ENCODE peak calls at places on chromosomes 13 and 19, in four cellular contexts. G is hepatocyte, N is GM23338, O is GM23248. E is an unnamed sample.

GRCh38 chr19:47446534-47447469 is 24.9 kb downstream of the SLC8A2 start:
- DNase-seq in G (peak), O (peak), N (peak), E (peak)

GRCh38 chr13:99320693-99321481 is 13.7 kb upstream of the GPR183 start:
- DNase-seq in N (no peak), O (peak), G (no peak), E (peak)

GRCh38 chr19:40411125-40411842 is 1.9 kb downstream of the PRX start:
- DNase-seq in G (no peak), O (no peak), N (no peak), E (no peak)

GRCh38 chr13:32622827-32623226 is 36.6 kb downstream of the PDS5B start:
- DNase-seq in N (no peak), G (no peak), O (no peak), E (no peak)

GRCh38 chr13:80054806-80055205 is 286.1 kb downstream of the SPRY2 start:
- DNase-seq in N (no peak), G (no peak), O (peak), E (no peak)

GRCh38 chr19:1618157-1619093 is 13.2 kb upstream of the UQCR11 start:
- DNase-seq in N (peak), G (peak), O (peak), E (peak)

GRCh38 chr13:111491021-111491420 is 170.6 kb downstream of the TEX29 start:
- DNase-seq in O (no peak), G (no peak), N (peak), E (no peak)

GRCh38 chr19:45428385-45429231 is 4.9 kb upstream of the ERCC1 start:
- DNase-seq in O (peak), N (peak), G (peak), E (peak)

GRCh38 chr19:48117515-48118330 is 7.1 kb upstream of the PLA2G4C start:
- DNase-seq in N (peak), O (no peak), G (no peak), E (no peak)

GRCh38 chr19:4636151-4636717 is 3.1 kb upstream of the TNFAIP8L1 start:
- DNase-seq in O (peak), G (peak), N (peak), E (peak)

GRCh38 chr13:83498486-83499190 is 383.6 kb downstream of the SLITRK1 start:
- DNase-seq in N (no peak), G (no peak), O (peak), E (peak)

GRCh38 chr13:106899444-106899843 is 331.5 kb upstream of the ARGLU1 start:
- DNase-seq in G (peak), O (no peak), N (no peak), E (peak)

GRCh38 chr13:97122381-97122996 is 99.6 kb upstream of the MBNL2 start:
- DNase-seq in G (no peak), O (peak), N (no peak), E (peak)

GRCh38 chr19:18897108-18898029 is 1.4 kb upstream of the CERS1 start:
- DNase-seq in N (no peak), O (no peak), G (no peak), E (no peak)

GRCh38 chr19:843180-843835 is 2.5 kb downstream of the PRTN3 start:
- DNase-seq in G (peak), N (peak), O (peak), E (peak)

GRCh38 chr19:5070922-5071321 is 102.0 kb downstream of the KDM4B start:
- DNase-seq in G (no peak), O (no peak), N (no peak), E (no peak)

GRCh38 chr19:17136026-17136425 is 60.4 kb downstream of the MYO9B start:
- DNase-seq in N (peak), O (peak), G (no peak), E (no peak)

GRCh38 chr19:1019980-1020867 is 699 bp downstream of the TMEM259 start:
- DNase-seq in O (no peak), G (no peak), N (peak), E (no peak)

GRCh38 chr19:17424743-17425365 is 5.0 kb downstream of the MVB12A start:
- DNase-seq in G (peak), O (peak), N (peak), E (peak)

GRCh38 chr19:34502582-34503545 is 21.3 kb downstream of the WTIP start:
- DNase-seq in N (no peak), O (peak), G (no peak), E (no peak)

GRCh38 chr19:18675779-18676178 is 7.7 kb upstream of the CRTC1 start:
- DNase-seq in O (peak), G (no peak), N (peak), E (peak)

GRCh38 chr19:3292958-3293529 is 68.6 kb downstream of the CELF5 start:
- DNase-seq in G (no peak), O (no peak), N (no peak), E (no peak)

GRCh38 chr19:7833225-7834156 is 3.5 kb downstream of the EVI5L start:
- DNase-seq in N (no peak), G (no peak), O (peak), E (peak)

GRCh38 chr19:42207767-42208259 is 9.7 kb downstream of the DEDD2 start:
- DNase-seq in G (no peak), N (no peak), O (peak), E (peak)

GRCh38 chr19:14410054-14410774 is 8.9 kb downstream of the DDX39A start:
- DNase-seq in N (no peak), G (no peak), O (no peak), E (no peak)

GRCh38 chr19:16266586-16266942 is 58.1 kb upstream of the KLF2 start:
- DNase-seq in G (no peak), O (no peak), N (no peak), E (no peak)

GRCh38 chr13:46140044-46140443 is 35.2 kb upstream of the CPB2 start:
- DNase-seq in O (no peak), G (no peak), N (no peak), E (no peak)
- H3K27ac ChIP-seq in O (no peak), G (no peak), N (no peak), E (no peak)

DNA sequence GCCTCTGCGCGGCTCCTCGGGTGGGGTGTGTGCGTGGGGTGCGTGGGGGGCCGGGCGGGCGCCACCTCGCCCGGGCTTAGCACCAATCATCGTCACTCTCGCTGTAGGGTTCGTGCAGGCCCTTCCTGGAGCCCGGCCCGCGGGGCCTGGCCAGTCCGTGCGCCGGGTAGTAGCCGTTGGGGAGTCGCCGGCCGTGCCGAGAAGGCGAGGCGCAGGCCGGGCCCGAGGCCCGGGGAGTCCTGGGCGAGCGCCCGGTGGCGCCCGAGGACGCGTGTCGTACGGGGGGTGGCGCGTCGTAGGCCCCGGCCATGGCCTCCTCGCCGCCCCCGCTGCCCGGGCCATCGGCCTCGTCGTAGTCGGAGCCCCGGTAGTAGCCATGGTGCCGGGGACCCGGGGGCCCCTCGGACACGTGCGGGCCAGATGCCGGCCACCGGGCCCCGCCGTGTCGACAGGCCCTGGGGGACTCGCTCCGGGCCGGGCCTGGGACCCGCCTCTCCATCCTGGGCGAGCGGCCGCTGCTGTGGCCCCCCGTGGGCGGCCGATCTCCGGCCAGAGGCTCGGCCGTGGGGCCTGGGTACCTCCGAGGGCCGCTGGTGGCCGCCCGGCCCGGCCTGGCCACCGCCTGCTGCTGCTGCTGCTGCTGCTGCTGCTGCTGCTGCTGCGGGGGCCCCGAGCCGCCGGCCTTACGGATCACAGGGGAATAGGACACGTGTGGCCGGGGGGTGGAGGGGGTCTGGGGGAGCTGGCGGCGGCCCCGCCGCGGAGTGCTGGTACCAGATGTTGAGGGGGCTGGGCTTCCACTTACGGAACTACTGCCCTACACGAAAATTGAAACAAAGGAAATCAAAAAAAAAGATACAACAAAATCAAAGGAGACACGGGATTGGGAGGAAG is 57.3 kb downstream of the IER2 start:
- DNase-seq in O (peak), N (peak), G (peak), E (no peak)
- H3K4me3 ChIP-seq in O (peak), N (no peak), G (no peak), E (no peak)

DNA sequence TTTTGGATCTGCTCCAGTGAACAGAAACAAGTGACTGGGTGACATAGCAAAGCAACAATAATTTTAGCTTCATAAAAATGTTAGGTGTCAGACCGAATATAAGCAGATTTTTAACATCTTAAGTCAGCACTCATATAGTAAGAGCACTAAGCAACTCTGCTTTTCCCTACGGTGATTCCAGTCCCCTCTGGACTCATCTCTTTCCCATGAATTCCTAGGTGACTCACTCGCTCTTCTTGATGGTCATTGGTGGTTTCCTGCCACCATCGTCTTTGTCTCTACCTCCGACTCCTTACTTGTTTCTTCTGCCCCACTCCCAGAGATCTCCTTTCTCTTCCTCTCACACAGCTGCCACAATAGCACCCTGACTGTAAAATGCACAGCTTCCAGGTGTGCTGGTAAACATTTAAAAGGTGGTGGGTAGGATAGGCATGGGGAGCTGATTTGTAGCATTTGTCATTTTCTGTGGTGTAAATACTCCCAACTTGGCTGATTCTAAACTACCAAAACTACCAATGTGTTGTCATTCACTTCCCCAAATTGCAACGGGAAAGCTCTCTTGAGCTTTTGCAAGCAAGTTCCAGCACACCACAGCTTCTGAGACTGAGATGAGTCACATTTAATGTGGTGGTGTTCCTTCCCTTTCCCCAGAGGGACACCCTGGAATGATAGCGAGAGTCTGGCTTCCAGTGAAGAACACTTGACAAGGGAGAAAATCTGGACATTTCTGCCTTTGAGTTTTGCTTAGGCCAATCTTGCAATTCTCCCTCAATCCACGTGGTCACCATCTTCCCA is 42.8 kb upstream of the CLDN10 start:
- DNase-seq in G (no peak), N (no peak), O (peak), E (peak)
- TF ChIP-seq EZH2phosphoT487 in G (no peak), N (no peak), O (no peak), E (no peak)

DNA sequence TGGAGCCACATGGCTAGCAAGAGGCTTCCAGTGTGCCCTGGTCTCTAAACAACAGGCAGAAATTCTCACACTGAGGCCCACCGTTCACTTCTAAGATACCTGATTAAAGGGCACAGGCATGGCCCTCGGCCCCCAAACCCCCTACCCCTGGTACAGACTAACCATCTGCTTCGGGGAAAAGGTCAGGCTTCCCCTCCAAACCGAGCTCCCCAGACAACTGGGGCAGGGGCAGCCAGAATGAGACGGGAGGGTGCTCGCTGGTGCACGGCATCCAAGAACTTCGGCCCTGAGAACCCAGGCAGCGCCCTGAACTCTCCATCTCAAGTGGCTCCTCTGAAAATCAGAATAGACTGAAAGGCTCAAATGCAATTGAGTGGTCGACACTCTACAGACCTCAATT is 5.6 kb downstream of the PPP6R1 start:
- DNase-seq in O (no peak), N (no peak), G (no peak), E (no peak)
- H3K27ac ChIP-seq in O (no peak), N (peak), G (no peak), E (no peak)

E was measured in PC-3.